ENCODE peak calls at places on chromosomes 11 and 22, in eight cellular contexts. D is neuronal stem cell; V is heart left ventricle; M is fibroblast of the conjunctiva; A is activated CD8-positive, alpha-beta T cell treated with anti-CD3 and anti-CD28 coated beads for 36 hours; W is NCI-H1436; X is GDM1; N is progenitor cell of endocrine pancreas. B is an unnamed sample.

GRCh38 chr11:126172596-126173038 is 38.8 kb downstream of the RPUSD4 start:
- DNase-seq in D (no peak), N (no peak), A (no peak), M (peak; percentile 47), X (no peak), W (no peak), V (no peak), B (peak; percentile 47)

GRCh38 chr11:17543041-17543440 is 1.2 kb downstream of the USH1C start:
- DNase-seq in M (no peak), V (no peak), D (no peak), A (no peak), W (no peak), X (no peak), N (no peak), B (no peak)

GRCh38 chr11:121762820-121763219 is 310.1 kb upstream of the SORL1-AS1 start:
- DNase-seq in N (no peak), W (peak; percentile 47), M (no peak), V (no peak), A (no peak), D (no peak), X (no peak), B (no peak)

GRCh38 chr11:94134651-94135512 is 6.2 kb downstream of the PANX1 start:
- DNase-seq in M (peak; percentile 82), D (no peak), X (peak; percentile 12), N (no peak), W (no peak), A (peak; percentile 72), V (peak; percentile 82), B (no peak)

GRCh38 chr11:58134151-58134550 is 8.8 kb upstream of the OR9I1 start:
- DNase-seq in N (no peak), W (no peak), M (no peak), X (no peak), D (no peak), A (no peak), V (no peak), B (no peak)

GRCh38 chr11:113014731-113015455 is 53.7 kb downstream of the NCAM1 start:
- DNase-seq in A (no peak), W (peak; percentile 67), D (no peak), N (no peak), V (peak; percentile 78), X (no peak), M (no peak), B (no peak)

GRCh38 chr11:9001736-9002135 is 2.1 kb downstream of the NRIP3 start:
- DNase-seq in N (no peak), A (peak; percentile 77), D (no peak), W (no peak), V (no peak), M (no peak), X (peak; percentile 76), B (peak; percentile 48)

GRCh38 chr11:112017538-112017937 is 7.7 kb upstream of the DLAT start:
- DNase-seq in X (no peak), V (no peak), D (no peak), N (no peak), M (peak; percentile 14), W (no peak), A (no peak), B (no peak)

GRCh38 chr22:31952459-31952858 is 8.1 kb downstream of the YWHAH start:
- DNase-seq in D (no peak), M (peak; percentile 72), X (no peak), N (no peak), A (no peak), W (no peak), V (no peak), B (peak; percentile 72)

GRCh38 chr11:27618591-27618990 is 81.7 kb downstream of the BDNF start:
- DNase-seq in A (no peak), M (no peak), N (no peak), V (no peak), W (no peak), D (no peak), X (peak; percentile 7), B (no peak)

GRCh38 chr22:19931514-19931913 is 10.1 kb upstream of the COMT start:
- DNase-seq in D (no peak), X (no peak), M (no peak), W (no peak), V (no peak), A (no peak), N (no peak), B (no peak)

GRCh38 chr11:98358551-98358950 is 662.2 kb upstream of the CNTN5 start:
- DNase-seq in W (no peak), V (no peak), D (no peak), M (no peak), A (no peak), N (no peak), X (no peak), B (no peak)

GRCh38 chr22:29092243-29092642 is 19.4 kb downstream of the KREMEN1 start:
- DNase-seq in V (no peak), M (no peak), A (no peak), X (no peak), N (no peak), D (no peak), W (no peak), B (no peak)

GRCh38 chr11:26847459-26847858 is 125.6 kb upstream of the SLC5A12 start:
- DNase-seq in D (no peak), A (no peak), W (no peak), V (no peak), N (no peak), X (no peak), M (peak; percentile 78), B (no peak)

GRCh38 chr11:70521475-70522260 is 123.3 kb downstream of the CTTN start:
- DNase-seq in M (no peak), D (no peak), V (peak; percentile 42), W (no peak), X (no peak), N (no peak), A (no peak), B (no peak)

GRCh38 chr11:11155962-11156815 is 196.9 kb downstream of the CSNK2A3 start:
- DNase-seq in W (peak; percentile 25), N (peak; percentile 38), M (no peak), X (no peak), D (peak; percentile 23), A (peak; percentile 56), V (no peak), B (no peak)

GRCh38 chr22:39651783-39652058 is 81.2 kb downstream of the CACNA1I start:
- DNase-seq in A (no peak), N (no peak), V (no peak), D (no peak), M (no peak), W (no peak), X (no peak), B (no peak)

GRCh38 chr11:12235549-12235944 is 125.2 kb downstream of the MICAL2 start:
- DNase-seq in W (no peak), N (no peak), M (no peak), X (peak; percentile 29), V (no peak), A (peak; percentile 31), D (no peak), B (no peak)

GRCh38 chr11:110091995-110092576 is 1.1 kb upstream of the ZC3H12C start:
- DNase-seq in N (no peak), D (no peak), V (no peak), X (no peak), W (peak; percentile 14), M (no peak), A (no peak), B (no peak)

GRCh38 chr22:23922921-23923320 is 28.7 kb downstream of the MIF start:
- DNase-seq in V (no peak), A (no peak), M (no peak), D (no peak), X (no peak), W (no peak), N (no peak), B (no peak)

GRCh38 chr11:12785901-12786300 is 111.7 kb downstream of the TEAD1 start:
- DNase-seq in M (no peak), V (no peak), A (no peak), X (no peak), W (peak; percentile 52), D (no peak), N (no peak), B (no peak)

GRCh38 chr11:102345923-102346322 is 1.1 kb upstream of the BIRC2 start:
- DNase-seq in M (no peak), X (no peak), V (no peak), A (no peak), D (peak; percentile 1), N (no peak), W (no peak), B (no peak)

GRCh38 chr11:41050791-41051190 is 408.7 kb downstream of the LRRC4C start:
- DNase-seq in D (no peak), V (no peak), N (no peak), A (no peak), X (no peak), M (no peak), W (no peak), B (no peak)

GRCh38 chr11:41522899-41523672 is 63.6 kb upstream of the LRRC4C start:
- DNase-seq in A (no peak), X (no peak), D (no peak), M (no peak), W (no peak), N (no peak), V (no peak), B (no peak)

GRCh38 chr22:41240377-41241132 is at the start of gene CHADL:
- DNase-seq in V (no peak), X (no peak), D (no peak), M (no peak), A (no peak), N (no peak), W (no peak), B (no peak)

GRCh38 chr11:128624269-128625170 is 37.2 kb upstream of the ETS1 start:
- DNase-seq in W (no peak), M (no peak), D (no peak), N (no peak), V (no peak), X (no peak), A (peak; percentile 77), B (no peak)

GRCh38 chr11:105315287-105315686 is 175.7 kb upstream of the CARD18 start:
- DNase-seq in A (no peak), V (no peak), X (no peak), N (no peak), M (no peak), D (no peak), W (no peak), B (no peak)

GRCh38 chr11:19800714-19801519 is 88.3 kb downstream of the NAV2 start:
- DNase-seq in W (no peak), N (no peak), A (no peak), M (no peak), V (no peak), D (no peak), X (no peak), B (no peak)